ENCODE peak calls at places on chromosomes 12 and 14, in six cellular contexts. U, F, C, B, G and W are unnamed samples. For H3K4me1, the result is how much of the 10 kb centered on the place peaks cover.

GRCh38 chr14:69548566-69548965 is 26.1 kb downstream of the CCDC177 start:
- DNase-seq in U (no peak), F (no peak), C (no peak), B (no peak), G (no peak), W (no peak)

GRCh38 chr14:74604157-74604556 is 7.9 kb downstream of the LTBP2 start:
- DNase-seq in U (no peak), B (no peak), G (no peak), C (no peak), F (no peak), W (no peak)

GRCh38 chr14:22178330-22178981 is 410.6 kb downstream of the DAD1 start:
- DNase-seq in C (no peak), B (no peak), G (no peak), F (no peak), U (no peak), W (no peak)

GRCh38 chr12:6167327-6168280 is 32.6 kb upstream of the CD9 start:
- DNase-seq in U (peak), G (peak), C (peak), F (peak), B (peak), W (peak)

GRCh38 chr12:104056419-104056972 is 6.5 kb upstream of the GLT8D2 start:
- DNase-seq in U (no peak), G (no peak), B (no peak), F (no peak), C (no peak), W (no peak)

GRCh38 chr12:66803972-66804371 is 125.1 kb upstream of the GRIP1 start:
- DNase-seq in G (no peak), F (no peak), B (no peak), U (no peak), C (no peak), W (no peak)

GRCh38 chr12:59056931-59057330 is 136.6 kb upstream of the LRIG3 start:
- DNase-seq in G (no peak), B (no peak), C (no peak), U (no peak), F (no peak), W (no peak)

GRCh38 chr14:63245893-63246292 is 41.6 kb downstream of the RHOJ start:
- DNase-seq in F (no peak), U (peak), B (peak), C (no peak), G (no peak), W (no peak)

GRCh38 chr14:36767603-36768281 is 106.1 kb downstream of the PAX9 start:
- DNase-seq in B (no peak), G (no peak), F (no peak), C (peak), U (no peak), W (no peak)

GRCh38 chr14:85528882-85529585 is 910 bp upstream of the FLRT2 start:
- DNase-seq in G (no peak), C (peak), U (no peak), B (peak), F (peak), W (no peak)

GRCh38 chr12:3130053-3130805 is 53.0 kb downstream of the TSPAN9 start:
- DNase-seq in C (no peak), F (peak), B (no peak), G (no peak), U (peak), W (no peak)

GRCh38 chr14:73785834-73786631 is 65.6 kb upstream of the PTGR2 start:
- DNase-seq in F (peak), C (peak), G (peak), U (peak), B (peak), W (peak)

GRCh38 chr14:101010293-101010692 is 106.8 kb upstream of the RTL1 start:
- DNase-seq in G (no peak), U (no peak), B (no peak), F (peak), C (no peak), W (no peak)

GRCh38 chr12:56591961-56592360 is 38.2 kb downstream of the BAZ2A start:
- DNase-seq in U (no peak), F (no peak), B (no peak), G (no peak), C (no peak), W (no peak)

GRCh38 chr12:56589783-56590182 is 40.3 kb downstream of the BAZ2A start:
- DNase-seq in U (no peak), G (no peak), F (no peak), B (no peak), C (no peak), W (no peak)

GRCh38 chr12:56593909-56594621 is 36.1 kb downstream of the BAZ2A start:
- DNase-seq in G (peak), B (peak), C (peak), U (no peak), F (no peak), W (peak)

GRCh38 chr12:56590237-56590830 is 39.8 kb downstream of the BAZ2A start:
- DNase-seq in G (peak), B (no peak), U (no peak), C (peak), F (no peak), W (no peak)

DNA sequence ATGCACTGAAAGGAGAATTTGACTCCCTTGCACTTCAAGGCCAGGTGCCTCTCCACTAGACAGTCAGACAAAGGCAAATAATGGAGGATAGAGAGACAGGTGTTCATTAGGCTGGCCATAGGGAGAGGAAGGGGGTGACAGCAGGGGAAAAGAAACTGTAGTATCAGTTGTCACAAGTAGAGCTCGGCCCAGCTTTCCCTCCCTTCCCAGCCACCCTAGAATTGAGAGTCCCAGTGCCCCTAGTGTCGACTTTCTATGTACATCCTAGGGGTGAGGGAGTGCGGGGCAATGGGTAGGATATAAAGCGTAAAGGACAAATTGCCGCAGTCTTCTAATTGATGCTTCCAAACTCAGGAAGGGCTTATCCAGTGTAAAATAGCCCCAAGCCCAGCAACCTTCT is 39.0 kb downstream of the BAZ2A start:
- DNase-seq in F (no peak), G (no peak), U (no peak), B (no peak), C (no peak), W (no peak)
- H3K4me1 ChIP-seq in F (under half), G (under half), U (under half), B (under half), C (under half), W (under half)

DNA sequence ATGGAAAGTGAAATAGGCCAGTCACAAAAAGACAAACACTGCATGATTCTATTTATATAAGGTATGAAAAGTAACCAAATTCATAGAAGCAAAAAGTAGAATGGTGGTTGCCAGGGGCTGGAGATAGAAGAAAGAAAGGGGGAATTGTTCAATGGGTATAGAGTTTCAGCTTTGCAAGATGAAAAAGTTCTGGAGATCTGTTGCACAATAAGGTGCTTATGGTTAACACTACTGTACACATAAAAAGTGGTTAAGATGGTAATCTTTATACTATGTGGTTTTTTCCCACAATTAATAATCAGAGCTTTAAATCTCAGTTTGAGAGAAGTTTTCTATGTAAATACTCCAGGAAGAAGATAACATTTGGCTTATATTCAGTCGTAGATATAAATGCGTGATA is 73.4 kb downstream of the SLC38A4 start:
- DNase-seq in F (no peak), G (no peak), U (no peak), B (no peak), C (peak), W (no peak)
- H3K4me3 ChIP-seq in F (no peak), G (no peak), U (no peak), B (no peak), C (no peak), W (no peak)

GRCh38 chr12:107366322-107366721 is 273.0 kb upstream of the CRY1 start:
- DNase-seq in C (no peak), U (no peak), G (no peak), F (no peak), B (no peak), W (no peak)
- H3K27ac ChIP-seq in C (no peak), U (no peak), G (no peak), F (no peak), B (no peak), W (no peak)

DNA sequence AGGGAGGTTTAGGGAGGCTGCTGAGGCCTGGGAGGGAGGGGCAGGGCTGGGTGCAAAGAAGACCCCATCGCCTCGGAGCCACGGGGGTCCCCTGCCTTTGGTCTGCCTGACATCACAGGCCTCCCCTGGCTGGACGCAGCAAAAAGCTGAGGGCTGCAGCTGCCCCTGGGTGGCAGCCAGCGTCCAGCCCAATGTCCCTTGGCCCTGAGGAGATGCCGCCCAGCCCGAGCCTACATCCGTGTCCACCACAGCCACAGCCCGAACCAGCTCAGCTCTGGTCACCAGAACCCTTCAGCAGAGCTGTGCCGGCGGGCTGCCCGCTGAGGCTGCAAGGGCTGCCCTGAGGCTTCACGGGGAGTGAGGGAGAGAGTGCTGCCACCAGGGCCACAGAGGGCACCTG is 1.9 kb downstream of the NUDT14 start:
- DNase-seq in G (no peak), B (no peak), F (no peak), C (no peak), U (no peak), W (no peak)
- H3K4me1 ChIP-seq in G (under half), B (under half), F (under half), C (under half), U (under half), W (under half)

GRCh38 chr12:29847246-29847645 is 63.5 kb upstream of the TMTC1 start:
- DNase-seq in G (no peak), B (no peak), F (no peak), C (no peak), U (no peak), W (no peak)

GRCh38 chr12:29838768-29839167 is 55.0 kb upstream of the TMTC1 start:
- DNase-seq in G (no peak), U (no peak), F (no peak), B (no peak), C (no peak), W (no peak)

DNA sequence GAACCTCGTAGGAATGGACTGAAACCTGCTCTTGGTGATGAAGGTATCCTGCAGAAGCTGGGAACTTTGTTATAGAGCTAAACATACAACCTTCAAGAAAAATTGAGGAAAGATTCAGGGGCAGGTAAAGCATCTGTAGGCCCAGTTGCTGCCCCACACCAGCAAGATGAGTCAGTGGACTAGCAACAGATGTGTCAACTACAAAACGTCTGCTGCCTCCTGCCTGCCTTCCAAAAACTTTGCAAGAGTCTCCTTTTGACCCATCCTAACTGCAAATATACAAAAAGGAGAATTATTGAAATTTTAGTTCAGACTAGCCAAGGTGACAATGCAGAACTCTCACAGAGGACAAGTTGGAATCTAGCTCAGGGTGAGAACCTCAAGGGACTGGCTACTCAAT is 60.9 kb upstream of the TMTC1 start:
- DNase-seq in B (no peak), U (no peak), G (no peak), F (no peak), C (no peak), W (no peak)
- H3K4me3 ChIP-seq in B (no peak), U (no peak), G (no peak), F (no peak), C (no peak), W (no peak)

DNA sequence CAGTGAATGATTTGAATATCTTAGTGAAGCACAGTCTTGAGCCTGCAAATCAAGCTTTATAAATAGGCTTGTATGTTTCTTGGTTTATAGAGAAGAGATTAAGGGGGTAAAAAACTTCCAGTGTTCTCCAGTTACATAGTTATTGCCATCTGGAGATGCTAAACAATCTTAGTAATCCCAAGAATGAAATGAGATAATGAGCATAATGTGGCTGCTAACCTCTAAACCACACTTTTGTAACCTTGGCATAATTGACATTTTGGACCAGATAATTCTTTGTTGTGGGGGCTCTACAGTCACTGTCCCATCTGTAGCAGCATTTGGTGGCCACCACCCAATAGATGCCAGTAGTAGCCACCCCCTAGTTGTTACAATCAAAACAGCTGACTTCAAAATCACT is 316.8 kb downstream of the CCDC91 start:
- DNase-seq in F (no peak), U (no peak), G (no peak), C (no peak), B (no peak), W (no peak)
- H3K27ac ChIP-seq in F (no peak), U (no peak), G (no peak), C (no peak), B (no peak), W (no peak)

GRCh38 chr14:104800600-104801283 is at the start of gene ZBTB42:
- DNase-seq in F (peak), C (peak), B (peak), G (peak), U (peak), W (peak)

GRCh38 chr14:104802120-104802912 is 1.4 kb downstream of the ZBTB42 start:
- DNase-seq in C (no peak), U (no peak), B (no peak), G (no peak), F (no peak), W (no peak)

GRCh38 chr14:104799657-104800599 is 973 bp upstream of the ZBTB42 start:
- DNase-seq in U (peak), C (peak), F (peak), B (peak), G (peak), W (peak)

GRCh38 chr14:104802913-104803184 is 1.9 kb downstream of the ZBTB42 start:
- DNase-seq in U (no peak), F (no peak), C (no peak), B (no peak), G (no peak), W (no peak)

DNA sequence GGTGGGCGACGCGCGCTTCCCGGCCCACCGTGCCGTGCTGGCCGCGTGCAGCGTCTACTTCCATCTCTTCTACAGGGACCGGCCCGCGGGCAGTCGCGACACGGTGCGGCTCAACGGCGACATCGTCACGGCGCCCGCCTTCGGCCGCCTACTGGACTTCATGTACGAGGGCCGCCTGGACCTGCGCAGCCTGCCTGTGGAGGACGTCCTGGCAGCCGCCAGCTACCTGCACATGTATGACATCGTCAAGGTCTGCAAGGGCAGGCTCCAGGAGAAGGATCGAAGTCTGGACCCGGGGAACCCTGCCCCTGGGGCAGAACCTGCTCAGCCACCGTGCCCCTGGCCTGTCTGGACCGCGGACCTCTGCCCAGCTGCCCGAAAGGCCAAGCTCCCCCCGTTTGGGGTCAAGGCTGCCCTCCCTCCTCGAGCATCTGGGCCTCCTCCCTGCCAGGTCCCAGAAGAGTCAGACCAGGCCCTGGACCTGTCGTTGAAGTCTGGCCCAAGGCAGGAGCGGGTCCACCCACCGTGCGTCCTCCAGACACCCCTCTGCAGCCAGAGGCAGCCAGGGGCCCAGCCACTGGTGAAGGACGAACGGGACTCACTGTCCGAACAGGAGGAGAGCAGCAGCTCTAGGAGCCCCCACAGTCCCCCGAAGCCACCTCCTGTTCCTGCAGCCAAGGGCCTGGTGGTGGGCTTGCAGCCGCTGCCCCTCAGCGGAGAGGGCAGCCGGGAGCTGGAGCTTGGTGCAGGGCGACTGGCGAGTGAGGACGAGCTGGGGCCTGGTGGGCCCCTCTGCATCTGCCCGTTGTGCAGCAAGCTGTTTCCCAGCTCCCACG is 601 bp downstream of the ZBTB42 start:
- DNase-seq in C (peak), G (no peak), F (no peak), U (no peak), B (no peak), W (no peak)
- H3K4me1 ChIP-seq in C (under half), G (half or more), F (under half), U (under half), B (under half), W (under half)

GRCh38 chr12:126855768-126856167 is 1411.2 kb upstream of the TMEM132C start:
- DNase-seq in G (no peak), U (no peak), F (no peak), B (no peak), C (no peak), W (no peak)

GRCh38 chr12:126856958-126857357 is 1410.0 kb upstream of the TMEM132C start:
- DNase-seq in U (no peak), B (no peak), C (no peak), G (no peak), F (no peak), W (no peak)

GRCh38 chr12:126862500-126862899 is 1404.5 kb upstream of the TMEM132C start:
- DNase-seq in G (no peak), C (no peak), B (no peak), U (no peak), F (no peak), W (no peak)

GRCh38 chr12:126860210-126860609 is 1406.8 kb upstream of the TMEM132C start:
- DNase-seq in G (no peak), C (no peak), U (no peak), B (no peak), F (no peak), W (no peak)

DNA sequence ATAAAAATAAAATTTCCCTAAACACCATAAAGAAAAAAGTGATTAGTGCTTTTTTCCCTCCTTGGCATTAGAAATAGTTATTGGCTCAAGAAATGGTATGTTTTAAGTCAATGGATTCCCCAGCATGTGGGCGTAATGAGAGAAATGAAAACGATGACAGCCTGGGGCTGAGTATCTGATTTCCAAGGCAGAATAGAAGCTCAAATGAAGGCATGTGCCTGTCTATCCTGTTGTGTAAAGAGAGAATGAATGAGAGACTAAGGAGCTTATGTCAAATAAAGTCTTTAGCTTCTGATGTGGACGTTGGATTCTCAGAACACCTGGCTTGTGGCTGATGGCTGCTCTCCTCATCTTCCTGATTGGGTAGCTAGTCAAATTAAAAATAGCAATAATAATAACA is 1408.4 kb upstream of the TMEM132C start:
- DNase-seq in F (no peak), U (no peak), C (no peak), B (no peak), G (no peak), W (no peak)
- H3K4me3 ChIP-seq in F (no peak), U (no peak), C (no peak), B (no peak), G (no peak), W (no peak)

GRCh38 chr12:53383258-53383657 is 3.3 kb downstream of the SP1 start:
- DNase-seq in G (no peak), F (peak), U (no peak), C (peak), B (peak), W (no peak)

GRCh38 chr12:53389702-53390101 is 9.7 kb downstream of the SP1 start:
- DNase-seq in G (no peak), U (no peak), B (no peak), C (no peak), F (no peak), W (no peak)

GRCh38 chr12:53391667-53392244 is 11.8 kb downstream of the SP1 start:
- DNase-seq in G (no peak), C (no peak), U (no peak), B (no peak), F (no peak), W (no peak)

GRCh38 chr12:53388932-53389331 is 9.0 kb downstream of the SP1 start:
- DNase-seq in G (no peak), F (no peak), U (no peak), C (no peak), B (no peak), W (no peak)
- H3K27ac ChIP-seq in G (no peak), F (no peak), U (peak), C (no peak), B (no peak), W (no peak)

DNA sequence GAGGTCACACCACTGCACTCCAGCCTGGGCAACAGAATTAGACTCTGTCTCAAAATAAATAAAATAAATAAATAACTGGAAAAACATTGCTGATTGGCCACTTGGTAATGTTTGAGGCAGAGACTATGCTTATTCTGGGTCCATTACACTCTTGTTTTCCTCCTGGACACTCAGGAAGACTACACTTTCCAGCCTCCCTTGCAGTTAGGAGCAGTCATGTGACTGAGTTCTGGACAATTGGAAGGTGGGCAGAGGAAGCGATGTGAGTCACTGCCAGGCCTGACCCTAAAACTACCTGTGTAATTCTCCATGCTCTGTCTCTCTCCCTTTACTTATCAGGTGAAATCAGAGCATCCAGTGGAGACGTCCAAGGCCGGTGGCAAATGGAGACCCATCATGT is 74.4 kb downstream of the VCPKMT start:
- DNase-seq in G (no peak), U (no peak), F (no peak), B (no peak), C (no peak), W (no peak)
- H3K4me1 ChIP-seq in G (under half), U (under half), F (under half), B (under half), C (half or more), W (half or more)